ENCODE peak calls at places on chromosomes 11 and 22, in four cellular contexts. B, H, E and R are unnamed samples.

GRCh38 chr11:540583-541432 is 3.5 kb downstream of the LRRC56 start:
- DNase-seq in B (no peak), H (no peak), E (no peak), R (no peak)

GRCh38 chr11:105297463-105297862 is 157.9 kb upstream of the CARD18 start:
- DNase-seq in B (peak; percentile 63), H (no peak), E (no peak), R (no peak)

GRCh38 chr11:21323617-21324016 is 654.2 kb downstream of the NELL1 start:
- DNase-seq in B (no peak), H (no peak), E (no peak), R (no peak)

GRCh38 chr11:82682003-82682751 is 51.5 kb downstream of the FAM181B start:
- DNase-seq in B (peak; percentile 69), H (peak; percentile 72), E (no peak), R (no peak)

GRCh38 chr11:100918551-100919500 is 210.8 kb downstream of the PGR start:
- DNase-seq in B (no peak), H (no peak), E (no peak), R (no peak)

GRCh38 chr11:64539239-64539638 is 51.8 kb upstream of the SLC22A12 start:
- DNase-seq in B (no peak), H (no peak), E (no peak), R (no peak)

GRCh38 chr11:87583931-87584330 is 546.2 kb downstream of the TMEM135 start:
- DNase-seq in B (no peak), H (no peak), E (no peak), R (no peak)

GRCh38 chr22:31870890-31871289 is 73.4 kb upstream of the YWHAH start:
- DNase-seq in B (peak; percentile 81), H (no peak), E (no peak), R (no peak)

GRCh38 chr22:37486224-37486845 is at the start of gene MFNG:
- DNase-seq in B (peak; percentile 68), H (peak; percentile 91), E (peak; percentile 77), R (peak; percentile 66)

GRCh38 chr22:40400173-40400572 is 29.8 kb downstream of the SGSM3 start:
- DNase-seq in B (no peak), H (peak; percentile 91), E (no peak), R (no peak)

GRCh38 chr22:29224121-29224858 is 18.6 kb downstream of the EMID1 start:
- DNase-seq in B (no peak), H (no peak), E (peak; percentile 64), R (no peak)

GRCh38 chr11:9351956-9352355 is 32.5 kb upstream of the IPO7 start:
- DNase-seq in B (peak; percentile 57), H (no peak), E (no peak), R (no peak)

GRCh38 chr11:66020618-66021357 is 5.5 kb downstream of the CATSPER1 start:
- DNase-seq in B (peak; percentile 89), H (no peak), E (no peak), R (peak; percentile 78)

GRCh38 chr11:59849129-59849528 is 3.8 kb upstream of the CBLIF start:
- DNase-seq in B (no peak), H (no peak), E (no peak), R (no peak)

GRCh38 chr11:12617632-12618031 is 56.6 kb upstream of the TEAD1 start:
- DNase-seq in B (no peak), H (no peak), E (no peak), R (no peak)

GRCh38 chr11:125451400-125452124 is 44.5 kb downstream of the FEZ1 start:
- DNase-seq in B (peak; percentile 20), H (no peak), E (peak; percentile 75), R (peak; percentile 57)

GRCh38 chr11:12170501-12170900 is 60.1 kb downstream of the MICAL2 start:
- DNase-seq in B (no peak), H (no peak), E (no peak), R (no peak)

GRCh38 chr11:111633756-111634362 is 31.6 kb downstream of the SIK2 start:
- DNase-seq in B (peak; percentile 49), H (no peak), E (no peak), R (no peak)

GRCh38 chr11:63504933-63505586 is 824 bp upstream of the LGALS12 start:
- DNase-seq in B (no peak), H (no peak), E (peak; percentile 48), R (peak; percentile 76)

GRCh38 chr22:29044657-29045176 is 16.9 kb downstream of the C22orf31 start:
- DNase-seq in B (peak; percentile 91), H (no peak), E (peak; percentile 21), R (no peak)

GRCh38 chr11:75439495-75440120 is 6.6 kb upstream of the KLHL35 start:
- DNase-seq in B (no peak), H (no peak), E (no peak), R (no peak)

GRCh38 chr11:64250875-64251721 is at the start of gene PLCB3:
- DNase-seq in B (peak; percentile 82), H (peak; percentile 70), E (peak; percentile 57), R (no peak)

GRCh38 chr11:78823588-78823987 is 248.9 kb upstream of the NARS2 start:
- DNase-seq in B (no peak), H (no peak), E (no peak), R (no peak)

GRCh38 chr22:16717699-16718558 is 107.3 kb downstream of the XKR3 start:
- DNase-seq in B (peak; percentile 0), H (no peak), E (no peak), R (no peak)

GRCh38 chr22:25763239-25763777 is 21.3 kb downstream of the MYO18B start:
- DNase-seq in B (peak; percentile 9), H (no peak), E (no peak), R (no peak)

GRCh38 chr11:30585892-30586250 is 282 bp downstream of the MPPED2 start:
- DNase-seq in B (peak; percentile 20), H (no peak), E (peak; percentile 35), R (peak; percentile 70)

GRCh38 chr11:17683378-17684161 is 35.8 kb upstream of the MYOD1 start:
- DNase-seq in B (peak; percentile 48), H (no peak), E (no peak), R (no peak)

GRCh38 chr22:38109391-38110000 is 988 bp downstream of the BAIAP2L2 start:
- DNase-seq in B (no peak), H (peak; percentile 22), E (no peak), R (no peak)

GRCh38 chr22:17085277-17086091 is 684 bp downstream of the IL17RA start:
- DNase-seq in B (peak; percentile 68), H (no peak), E (peak; percentile 65), R (peak; percentile 50)

GRCh38 chr22:31491218-31491962 is 1.7 kb upstream of the EIF4ENIF1 start:
- DNase-seq in B (no peak), H (no peak), E (no peak), R (no peak)

GRCh38 chr11:7538023-7538422 is 24.2 kb downstream of the PPFIBP2 start:
- DNase-seq in B (peak; percentile 74), H (no peak), E (peak; percentile 51), R (no peak)

GRCh38 chr22:40044870-40045834 is 50.4 kb downstream of the FAM83F start:
- DNase-seq in B (peak; percentile 60), H (peak; percentile 89), E (peak; percentile 64), R (no peak)

GRCh38 chr11:3217751-3218482 is 696 bp downstream of the MRGPRG start:
- DNase-seq in B (no peak), H (no peak), E (peak; percentile 12), R (peak; percentile 15)

GRCh38 chr11:6747097-6747662 is 24.6 kb downstream of the OR2AG2 start:
- DNase-seq in B (no peak), H (no peak), E (no peak), R (no peak)

GRCh38 chr22:40654522-40655167 is 18.1 kb upstream of the MRTFA start:
- DNase-seq in B (peak; percentile 87), H (no peak), E (peak; percentile 65), R (peak; percentile 88)

DNA sequence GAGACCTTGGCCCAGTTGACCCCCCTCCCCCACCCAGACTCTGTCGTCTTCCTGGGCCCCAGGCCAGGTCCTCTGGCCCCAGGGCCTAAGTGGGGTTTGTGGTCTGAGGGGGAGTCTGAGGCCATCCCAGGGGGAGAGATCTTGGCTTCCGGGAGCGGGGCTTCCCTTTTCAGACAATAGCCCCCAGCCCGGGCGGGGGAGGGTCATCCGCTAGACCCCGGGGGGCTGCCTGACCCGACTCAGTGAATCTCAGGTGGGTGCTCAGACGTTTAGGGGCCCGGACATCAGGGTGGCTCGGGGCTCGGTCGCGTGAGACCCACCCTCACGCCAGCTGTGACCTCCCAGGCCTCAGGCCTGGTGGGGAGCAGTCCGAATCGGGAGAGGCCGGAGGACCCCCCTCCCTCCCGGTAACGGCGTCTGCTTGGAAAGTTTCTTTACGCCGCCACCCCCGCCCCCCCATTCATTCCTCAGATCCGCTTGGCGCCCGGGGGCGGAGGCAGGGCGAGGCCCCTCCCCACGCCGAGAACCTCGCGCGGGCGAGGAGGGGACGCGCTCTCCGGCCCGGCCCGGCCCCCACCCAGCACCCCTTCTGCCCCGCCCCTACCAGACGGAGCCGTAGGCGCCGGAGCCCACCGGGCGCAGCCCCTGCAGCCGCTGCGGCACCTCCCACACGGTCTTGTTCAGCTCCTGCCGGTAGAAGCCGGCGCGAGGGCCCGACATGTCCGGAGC is 443 bp downstream of the MAPK11 start:
- DNase-seq in B (peak; percentile 73), H (peak; percentile 59), E (peak; percentile 63), R (no peak)
- H3K27ac ChIP-seq in B (no peak overlapping the region), H (peak overlapping the region; percentile 44), E (peak overlapping the region; percentile 42), R (no peak overlapping the region)

DNA sequence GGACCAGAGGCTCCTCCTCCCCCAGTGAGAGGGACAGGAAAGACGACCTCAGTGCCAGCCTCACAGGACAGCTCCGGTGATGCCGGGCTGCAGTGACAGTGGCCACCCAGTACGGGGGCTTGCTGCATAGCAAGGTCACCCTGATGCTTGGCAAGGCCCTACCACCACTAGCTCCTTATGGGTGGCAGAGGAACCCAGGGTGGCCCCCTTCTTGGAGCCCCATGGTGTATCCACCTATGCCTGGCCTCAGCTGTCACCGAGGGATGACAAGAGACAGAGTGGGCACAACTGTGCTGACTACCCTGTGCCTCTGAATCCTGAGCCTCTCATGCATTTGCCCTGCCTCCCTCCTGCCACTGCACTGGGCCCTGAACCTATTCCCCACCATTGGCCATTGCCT is 809.2 kb downstream of the TBC1D22A start:
- DNase-seq in B (no peak), H (no peak), E (no peak), R (peak; percentile 45)
- H3K9me3 ChIP-seq in B (no peaks in the 10 kb centered on the region), H (no peaks in the 10 kb centered on the region), E (no peaks in the 10 kb centered on the region), R (no peaks in the 10 kb centered on the region)

DNA sequence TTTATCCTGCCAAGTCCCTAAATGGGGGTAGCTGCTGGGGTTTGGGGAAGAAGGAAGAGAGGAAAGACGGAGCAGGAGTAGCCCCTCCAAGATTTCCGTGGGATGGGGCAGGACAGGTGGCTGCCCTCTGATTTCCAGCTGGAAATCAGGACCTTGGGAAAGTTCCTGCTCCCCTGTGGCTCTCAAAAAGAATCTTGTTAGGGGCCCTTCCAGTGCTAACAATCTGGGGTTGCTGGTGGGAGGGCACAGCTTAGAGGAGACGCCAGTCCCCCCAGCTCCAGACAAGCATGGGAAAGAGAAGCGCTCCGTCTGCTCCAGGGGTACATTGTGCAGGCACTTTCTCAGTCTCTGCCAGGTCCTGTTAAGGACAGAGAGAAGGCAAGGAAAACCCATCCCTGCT is 3.0 kb upstream of the CLCF1 start:
- DNase-seq in B (no peak), H (no peak), E (no peak), R (no peak)
- H3K4me3 ChIP-seq in B (no peak overlapping the region), H (no peak overlapping the region), E (no peak overlapping the region), R (no peak overlapping the region)

GRCh38 chr22:20192293-20192971 is 41.6 kb upstream of the CCDC188 start:
- DNase-seq in B (no peak), H (no peak), E (no peak), R (no peak)
- H3K27ac ChIP-seq in B (no peak overlapping the region), H (no peak overlapping the region), E (no peak overlapping the region), R (no peak overlapping the region)